ENCODE peak calls at places on chromosome 7, in six cellular contexts. A is fibroblast of lung, Y is MM.1S, R is astrocyte, M is PC-9, F is IMR-90. P is an unnamed sample.

GRCh38 chr7:103989785-103990775 is 622 bp upstream of the RELN start:
- DNase-seq in Y (peak; percentile 34), M (no peak), F (peak; percentile 47), R (peak; percentile 23), A (peak; percentile 30), P (peak; percentile 11)

GRCh38 chr7:85464042-85464651 is 277.3 kb upstream of the SEMA3D start:
- DNase-seq in A (no peak), Y (peak; percentile 11), R (no peak), M (no peak), F (no peak), P (peak; percentile 36)

GRCh38 chr7:82054544-82054943 is 284.7 kb upstream of the HGF start:
- DNase-seq in Y (no peak), M (no peak), A (no peak), F (peak; percentile 58), R (no peak), P (no peak)

GRCh38 chr7:47149208-47149864 is 432.6 kb downstream of the TNS3 start:
- DNase-seq in R (no peak), F (no peak), A (no peak), M (no peak), Y (no peak), P (no peak)

GRCh38 chr7:116341222-116341907 is 131.0 kb downstream of the TES start:
- DNase-seq in M (no peak), Y (peak; percentile 62), A (no peak), F (no peak), R (no peak), P (peak; percentile 27)

GRCh38 chr7:44998153-44998871 is 1.7 kb upstream of the CCM2 start:
- DNase-seq in Y (no peak), A (no peak), F (no peak), M (peak; percentile 31), R (no peak), P (no peak)

GRCh38 chr7:18126274-18126673 is 98.6 kb upstream of the PRPS1L1 start:
- DNase-seq in R (no peak), F (no peak), M (no peak), Y (no peak), A (no peak), P (no peak)

GRCh38 chr7:5448378-5449042 is 24.9 kb upstream of the TNRC18 start:
- DNase-seq in Y (no peak), F (no peak), M (no peak), R (no peak), A (no peak), P (no peak)

GRCh38 chr7:27677912-27678612 is 15.4 kb upstream of the HIBADH start:
- DNase-seq in Y (no peak), F (peak; percentile 96), M (peak; percentile 98), R (peak; percentile 99), A (peak; percentile 99), P (peak; percentile 95)

GRCh38 chr7:28298870-28299484 is 113.3 kb upstream of the CREB5 start:
- DNase-seq in A (peak; percentile 50), R (no peak), Y (no peak), F (peak; percentile 78), M (peak; percentile 52), P (peak; percentile 85)

GRCh38 chr7:107111196-107111595 is 57.6 kb upstream of the HBP1 start:
- DNase-seq in R (no peak), A (no peak), Y (no peak), M (no peak), F (no peak), P (no peak)

GRCh38 chr7:132275384-132275783 is 300.9 kb downstream of the PLXNA4 start:
- DNase-seq in F (no peak), R (no peak), A (no peak), Y (no peak), M (no peak), P (peak; percentile 5)

GRCh38 chr7:17716816-17717215 is 223.5 kb downstream of the SNX13 start:
- DNase-seq in R (no peak), A (no peak), M (no peak), F (no peak), Y (no peak), P (no peak)

GRCh38 chr7:158018061-158018796 is 569.4 kb downstream of the PTPRN2 start:
- DNase-seq in A (no peak), F (no peak), Y (no peak), M (no peak), R (no peak), P (no peak)

GRCh38 chr7:158016171-158017087 is 571.2 kb downstream of the PTPRN2 start:
- DNase-seq in R (no peak), Y (peak; percentile 61), F (no peak), A (peak; percentile 3), M (no peak), P (no peak)

GRCh38 chr7:158015403-158016116 is 572.1 kb downstream of the PTPRN2 start:
- DNase-seq in F (no peak), M (no peak), A (no peak), R (no peak), Y (no peak), P (no peak)

GRCh38 chr7:158018971-158019645 is 568.5 kb downstream of the PTPRN2 start:
- DNase-seq in F (no peak), M (no peak), A (no peak), R (no peak), Y (no peak), P (no peak)

DNA sequence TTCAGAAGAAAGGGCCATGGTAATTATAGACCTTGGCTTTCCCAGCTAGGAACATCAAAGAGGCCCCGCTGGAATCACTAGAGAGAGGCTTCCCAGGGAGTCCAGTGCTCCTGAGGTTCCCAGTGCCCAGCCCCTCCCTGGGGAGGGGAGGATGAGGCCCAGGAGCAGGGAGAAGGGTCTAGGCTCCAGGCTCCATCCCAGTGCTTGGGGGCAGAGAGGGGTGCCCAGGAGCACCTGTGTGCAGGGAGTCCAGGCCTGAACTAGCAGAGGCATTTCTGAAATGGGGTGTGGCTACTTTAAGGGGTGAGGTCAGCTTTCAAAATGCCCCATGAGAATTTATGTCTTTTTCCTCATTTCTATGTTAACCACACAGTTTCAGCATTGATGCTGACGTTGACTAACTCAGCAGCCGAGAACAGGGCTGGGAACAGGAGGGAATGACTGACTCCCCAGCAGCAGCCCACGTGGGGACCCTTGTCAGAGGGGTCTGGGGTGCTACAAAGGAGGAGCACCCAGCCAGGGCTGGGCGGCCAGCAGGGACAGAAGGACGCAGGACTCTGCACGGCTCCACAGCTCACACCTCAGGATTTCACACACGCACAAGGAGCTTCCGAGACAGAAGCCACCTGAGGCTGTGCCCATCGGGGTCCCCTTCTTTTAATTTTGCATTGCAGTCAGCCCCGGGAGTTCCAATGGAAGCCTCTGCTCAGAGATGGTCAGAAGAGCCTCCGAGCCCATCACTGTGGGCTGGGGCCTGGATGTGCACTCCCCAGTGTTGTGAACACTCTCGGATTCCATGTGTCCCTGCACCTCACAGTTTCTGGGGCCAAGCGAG is 570.2 kb downstream of the PTPRN2 start:
- DNase-seq in F (no peak), Y (peak; percentile 82), R (no peak), A (no peak), M (no peak), P (no peak)
- H3K4me2 ChIP-seq in F (no peak overlapping the region), Y (peak overlapping the region; percentile 58), R (no peak overlapping the region), A (no peak overlapping the region), M (no peak overlapping the region), P (no peak overlapping the region)

GRCh38 chr7:152504367-152504766 is 68.6 kb upstream of the KMT2C start:
- DNase-seq in F (no peak), R (no peak), M (peak; percentile 82), A (no peak), Y (no peak), P (peak; percentile 27)
- H3K4me2 ChIP-seq in F (no peak overlapping the region), R (no peak overlapping the region), M (peak overlapping the region; percentile 59), A (no peak overlapping the region), Y (no peak overlapping the region), P (no peak overlapping the region)

GRCh38 chr7:148242271-148242801 is 348.2 kb upstream of the C7orf33 start:
- DNase-seq in M (peak; percentile 50), Y (peak; percentile 90), F (peak; percentile 16), R (peak; percentile 2), A (peak; percentile 5), P (peak; percentile 85)
- H3K4me2 ChIP-seq in M (no peak overlapping the region), Y (peak overlapping the region; percentile 64), F (no peak overlapping the region), R (peak overlapping the region; percentile 81), A (no peak overlapping the region), P (peak overlapping the region; percentile 86)

GRCh38 chr7:135673360-135673706 is 11.0 kb downstream of the STMP1 start:
- DNase-seq in F (peak; percentile 84), R (peak; percentile 91), A (peak; percentile 93), M (no peak), Y (no peak), P (peak; percentile 76)
- H3K4me2 ChIP-seq in F (peak overlapping the region; percentile 43), R (peak overlapping the region; percentile 68), A (no peak overlapping the region), M (no peak overlapping the region), Y (no peak overlapping the region), P (peak overlapping the region; percentile 25)

DNA sequence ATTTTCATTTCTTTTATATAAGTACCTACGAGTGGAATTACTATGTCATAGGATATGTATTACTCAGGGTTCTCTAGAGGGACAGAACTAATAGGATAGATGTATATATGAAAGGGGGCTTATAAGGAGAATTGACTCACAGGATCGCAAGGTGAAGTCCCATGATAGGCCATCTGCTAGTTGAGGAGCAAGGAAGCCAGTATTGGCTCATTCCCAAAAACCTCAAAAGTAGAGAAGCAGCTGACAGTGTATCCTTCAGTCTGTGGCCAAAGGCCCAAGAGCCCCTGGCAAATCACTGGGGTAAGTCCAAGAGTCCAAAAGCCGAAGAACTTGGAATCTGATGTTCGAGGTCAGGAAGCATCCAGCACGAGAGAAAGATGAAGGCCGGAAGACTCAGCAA is 59.8 kb downstream of the GALNT17 start:
- DNase-seq in A (no peak), M (no peak), Y (no peak), R (no peak), F (no peak), P (no peak)
- H3K4me2 ChIP-seq in A (no peak overlapping the region), M (no peak overlapping the region), Y (no peak overlapping the region), R (no peak overlapping the region), F (no peak overlapping the region), P (no peak overlapping the region)

GRCh38 chr7:69602522-69602921 is 4.2 kb downstream of the AUTS2 start:
- DNase-seq in Y (no peak), F (no peak), A (no peak), M (no peak), R (no peak), P (no peak)
- H3K4me2 ChIP-seq in Y (no peak overlapping the region), F (no peak overlapping the region), A (no peak overlapping the region), M (no peak overlapping the region), R (no peak overlapping the region), P (no peak overlapping the region)

DNA sequence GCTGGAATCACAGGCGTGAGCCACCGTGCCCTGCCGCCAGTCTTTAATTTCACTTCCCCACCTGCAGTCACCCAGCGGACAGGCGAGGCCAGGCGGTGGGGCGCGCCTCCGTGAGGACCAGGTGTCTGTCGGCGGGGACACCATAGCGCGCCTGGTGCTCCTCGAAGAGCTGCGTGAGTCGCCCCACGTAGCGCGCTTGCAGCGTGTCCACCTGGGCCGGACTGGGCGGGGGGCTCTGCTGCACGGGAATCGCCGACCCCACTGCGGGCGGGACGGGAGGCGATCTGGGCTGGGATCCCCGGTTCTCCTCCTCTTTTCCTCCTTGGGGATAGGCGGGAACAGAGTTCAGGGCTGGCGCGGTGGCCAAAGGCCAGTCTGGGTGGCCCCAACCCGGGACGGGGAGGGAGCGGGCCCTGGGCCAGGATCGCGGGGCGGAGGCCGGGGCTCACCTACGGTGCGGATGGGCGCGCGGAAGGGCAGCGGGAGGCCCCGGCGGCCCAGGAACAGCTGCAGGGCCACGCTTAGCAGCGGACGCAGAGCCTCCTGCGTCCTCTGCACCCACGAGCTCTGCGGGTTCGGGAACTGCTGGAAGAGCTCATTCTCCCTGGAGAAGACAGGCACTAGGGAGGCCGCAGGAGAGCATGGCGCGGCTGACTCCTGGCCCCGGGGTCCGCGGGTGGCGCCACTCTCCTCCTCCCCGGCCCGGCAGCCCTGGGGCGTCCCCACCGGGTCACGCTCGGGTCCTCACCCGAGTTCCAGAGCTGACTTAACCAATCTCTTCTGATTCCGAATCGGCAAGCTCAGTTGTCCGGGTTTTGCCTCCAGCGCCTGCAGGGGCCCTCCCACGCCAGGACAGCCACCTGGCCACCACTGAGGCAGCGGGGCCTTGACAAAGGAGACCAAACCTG is 1.1 kb upstream of the MOGAT3 start:
- DNase-seq in Y (no peak), R (no peak), F (no peak), A (no peak), M (no peak), P (no peak)
- H3K4me2 ChIP-seq in Y (no peak overlapping the region), R (peak overlapping the region; percentile 44), F (peak overlapping the region; percentile 44), A (no peak overlapping the region), M (no peak overlapping the region), P (no peak overlapping the region)